ENCODE peak calls at places on chromosomes 16 and 17, in six cellular contexts. One of them, this sample, is unnamed.
A peak's percentile ranks its signal among the peaks of the same experiment; 100 is the strongest.

GRCh38 chr16:2286550-2286949 is 18.6 kb upstream of the RNPS1 start:
- DNase-seq in CD4-positive, alpha-beta T cell: no peak
- DNase-seq in left lung: no peak
- DNase-seq in AG04450: no peak
- DNase-seq in heart left ventricle: no peak
- DNase-seq in cardiac muscle cell: no peak
- DNase-seq in this sample: no peak

GRCh38 chr16:67758006-67758405 is 38.9 kb upstream of the GFOD2 start:
- DNase-seq in heart left ventricle: no peak
- DNase-seq in cardiac muscle cell: no peak
- DNase-seq in AG04450: no peak
- DNase-seq in left lung: no peak
- DNase-seq in CD4-positive, alpha-beta T cell: no peak
- DNase-seq in this sample: no peak

GRCh38 chr17:63983326-63983725 is 10.6 kb upstream of the SCN4A start:
- DNase-seq in left lung: no peak
- DNase-seq in AG04450: no peak
- DNase-seq in heart left ventricle: peak; percentile 77
- DNase-seq in CD4-positive, alpha-beta T cell: no peak
- DNase-seq in cardiac muscle cell: no peak
- DNase-seq in this sample: no peak

GRCh38 chr16:50151744-50152143 is 1.4 kb upstream of the TENT4B start:
- DNase-seq in AG04450: no peak
- DNase-seq in heart left ventricle: no peak
- DNase-seq in left lung: no peak
- DNase-seq in CD4-positive, alpha-beta T cell: no peak
- DNase-seq in cardiac muscle cell: no peak
- DNase-seq in this sample: no peak

GRCh38 chr16:50667497-50668367 is 13.4 kb downstream of the SNX20 start:
- DNase-seq in left lung: no peak
- DNase-seq in heart left ventricle: no peak
- DNase-seq in AG04450: no peak
- DNase-seq in CD4-positive, alpha-beta T cell: no peak
- DNase-seq in cardiac muscle cell: peak; percentile 26
- DNase-seq in this sample: no peak

GRCh38 chr17:37725601-37726146 is 19.2 kb downstream of the HNF1B start:
- DNase-seq in left lung: no peak
- DNase-seq in cardiac muscle cell: no peak
- DNase-seq in heart left ventricle: no peak
- DNase-seq in AG04450: no peak
- DNase-seq in CD4-positive, alpha-beta T cell: no peak
- DNase-seq in this sample: no peak

GRCh38 chr17:60671482-60671881 is 6.2 kb upstream of the BCAS3 start:
- DNase-seq in CD4-positive, alpha-beta T cell: no peak
- DNase-seq in cardiac muscle cell: no peak
- DNase-seq in left lung: no peak
- DNase-seq in heart left ventricle: no peak
- DNase-seq in AG04450: no peak
- DNase-seq in this sample: no peak

GRCh38 chr17:38590988-38591758 is 14.6 kb downstream of the SRCIN1 start:
- DNase-seq in cardiac muscle cell: no peak
- DNase-seq in left lung: peak; percentile 67
- DNase-seq in heart left ventricle: no peak
- DNase-seq in AG04450: no peak
- DNase-seq in CD4-positive, alpha-beta T cell: no peak
- DNase-seq in this sample: no peak

GRCh38 chr17:81429813-81430510 is 34.7 kb downstream of the BAHCC1 start:
- DNase-seq in CD4-positive, alpha-beta T cell: no peak
- DNase-seq in cardiac muscle cell: no peak
- DNase-seq in left lung: no peak
- DNase-seq in heart left ventricle: no peak
- DNase-seq in AG04450: no peak
- DNase-seq in this sample: no peak

GRCh38 chr16:12300490-12300889 is 324.0 kb downstream of the SNX29 start:
- DNase-seq in left lung: no peak
- DNase-seq in AG04450: no peak
- DNase-seq in cardiac muscle cell: peak; percentile 84
- DNase-seq in CD4-positive, alpha-beta T cell: no peak
- DNase-seq in heart left ventricle: no peak
- DNase-seq in this sample: no peak

GRCh38 chr16:87563022-87563421 is 39.3 kb upstream of the JPH3 start:
- DNase-seq in cardiac muscle cell: no peak
- DNase-seq in heart left ventricle: no peak
- DNase-seq in AG04450: no peak
- DNase-seq in CD4-positive, alpha-beta T cell: no peak
- DNase-seq in left lung: no peak
- DNase-seq in this sample: no peak

GRCh38 chr17:73532441-73532901 is 111.8 kb downstream of the SDK2 start:
- DNase-seq in CD4-positive, alpha-beta T cell: no peak
- DNase-seq in cardiac muscle cell: peak; percentile 26
- DNase-seq in AG04450: no peak
- DNase-seq in heart left ventricle: no peak
- DNase-seq in left lung: no peak
- DNase-seq in this sample: no peak

GRCh38 chr16:1214693-1215092 is 10.4 kb downstream of the TPSG1 start:
- DNase-seq in cardiac muscle cell: no peak
- DNase-seq in CD4-positive, alpha-beta T cell: no peak
- DNase-seq in heart left ventricle: no peak
- DNase-seq in AG04450: no peak
- DNase-seq in left lung: no peak
- DNase-seq in this sample: no peak

GRCh38 chr17:40561871-40562611 is 3.2 kb downstream of the CCR7 start:
- DNase-seq in left lung: no peak
- DNase-seq in heart left ventricle: no peak
- DNase-seq in AG04450: no peak
- DNase-seq in cardiac muscle cell: no peak
- DNase-seq in CD4-positive, alpha-beta T cell: peak; percentile 58
- DNase-seq in this sample: no peak

GRCh38 chr16:8935989-8936388 is 27.7 kb downstream of the USP7 start:
- DNase-seq in cardiac muscle cell: no peak
- DNase-seq in AG04450: no peak
- DNase-seq in left lung: no peak
- DNase-seq in heart left ventricle: no peak
- DNase-seq in CD4-positive, alpha-beta T cell: no peak
- DNase-seq in this sample: no peak

GRCh38 chr16:57802635-57803412 is 533 bp upstream of the KIFC3 start:
- DNase-seq in cardiac muscle cell: no peak
- DNase-seq in left lung: no peak
- DNase-seq in AG04450: no peak
- DNase-seq in CD4-positive, alpha-beta T cell: no peak
- DNase-seq in heart left ventricle: no peak
- DNase-seq in this sample: no peak

GRCh38 chr16:58286280-58286679 is 8.5 kb downstream of the PRSS54 start:
- DNase-seq in left lung: no peak
- DNase-seq in AG04450: no peak
- DNase-seq in heart left ventricle: no peak
- DNase-seq in CD4-positive, alpha-beta T cell: no peak
- DNase-seq in cardiac muscle cell: no peak
- DNase-seq in this sample: no peak

GRCh38 chr17:559699-560378 is 154.8 kb downstream of the VPS53 start:
- DNase-seq in CD4-positive, alpha-beta T cell: no peak
- DNase-seq in cardiac muscle cell: no peak
- DNase-seq in heart left ventricle: peak; percentile 22
- DNase-seq in left lung: no peak
- DNase-seq in AG04450: peak; percentile 32
- DNase-seq in this sample: peak; percentile 22

GRCh38 chr16:65121870-65122723 is at the start of gene CDH11:
- DNase-seq in cardiac muscle cell: peak; percentile 83
- DNase-seq in heart left ventricle: peak; percentile 67
- DNase-seq in AG04450: peak; percentile 55
- DNase-seq in left lung: peak; percentile 69
- DNase-seq in CD4-positive, alpha-beta T cell: no peak
- DNase-seq in this sample: no peak

GRCh38 chr16:65120811-65121721 is 797 bp downstream of the CDH11 start:
- DNase-seq in CD4-positive, alpha-beta T cell: no peak
- DNase-seq in left lung: no peak
- DNase-seq in cardiac muscle cell: peak; percentile 60
- DNase-seq in AG04450: no peak
- DNase-seq in heart left ventricle: peak; percentile 18
- DNase-seq in this sample: no peak

GRCh38 chr16:65117701-65118448 is 4.0 kb downstream of the CDH11 start:
- DNase-seq in AG04450: peak; percentile 75
- DNase-seq in heart left ventricle: peak; percentile 72
- DNase-seq in left lung: peak; percentile 50
- DNase-seq in CD4-positive, alpha-beta T cell: no peak
- DNase-seq in cardiac muscle cell: peak; percentile 82
- DNase-seq in this sample: peak; percentile 24

GRCh38 chr16:65118866-65119265 is 3.0 kb downstream of the CDH11 start:
- DNase-seq in left lung: no peak
- DNase-seq in CD4-positive, alpha-beta T cell: no peak
- DNase-seq in heart left ventricle: no peak
- DNase-seq in cardiac muscle cell: no peak
- DNase-seq in AG04450: no peak
- DNase-seq in this sample: no peak

DNA sequence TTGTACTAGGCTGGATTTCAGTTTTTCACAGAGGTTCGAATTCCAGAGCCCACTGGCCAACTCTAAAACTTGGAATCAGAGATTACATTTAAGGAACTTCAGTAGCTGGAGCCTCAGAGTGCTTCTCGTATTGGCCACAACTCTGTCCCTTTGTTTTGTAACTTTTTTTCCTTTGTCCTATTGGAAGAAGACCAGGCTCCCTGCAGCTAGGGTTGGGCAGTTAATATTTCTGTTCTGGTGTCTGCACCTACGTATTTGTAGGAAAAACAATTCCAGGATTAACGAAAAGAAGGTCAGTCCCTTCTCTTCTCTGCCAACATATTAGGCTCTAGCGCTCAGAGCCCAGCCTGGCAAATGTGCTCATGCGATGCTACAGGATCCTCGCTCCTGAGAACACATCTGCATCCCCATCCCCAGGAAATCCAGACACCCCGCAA is 1.9 kb downstream of the CDH11 start:
- DNase-seq in AG04450: no peak
- DNase-seq in heart left ventricle: no peak
- DNase-seq in left lung: no peak
- DNase-seq in CD4-positive, alpha-beta T cell: no peak
- DNase-seq in cardiac muscle cell: peak; percentile 19
- DNase-seq in this sample: no peak
- H3K27ac ChIP-seq in AG04450: peak overlapping the region; percentile 89
- H3K27ac ChIP-seq in heart left ventricle: no peak overlapping the region
- H3K27ac ChIP-seq in left lung: peak overlapping the region; percentile 5
- H3K27ac ChIP-seq in CD4-positive, alpha-beta T cell: no peak overlapping the region
- H3K27ac ChIP-seq in cardiac muscle cell: no peak overlapping the region
- H3K27ac ChIP-seq in this sample: no peak overlapping the region

DNA sequence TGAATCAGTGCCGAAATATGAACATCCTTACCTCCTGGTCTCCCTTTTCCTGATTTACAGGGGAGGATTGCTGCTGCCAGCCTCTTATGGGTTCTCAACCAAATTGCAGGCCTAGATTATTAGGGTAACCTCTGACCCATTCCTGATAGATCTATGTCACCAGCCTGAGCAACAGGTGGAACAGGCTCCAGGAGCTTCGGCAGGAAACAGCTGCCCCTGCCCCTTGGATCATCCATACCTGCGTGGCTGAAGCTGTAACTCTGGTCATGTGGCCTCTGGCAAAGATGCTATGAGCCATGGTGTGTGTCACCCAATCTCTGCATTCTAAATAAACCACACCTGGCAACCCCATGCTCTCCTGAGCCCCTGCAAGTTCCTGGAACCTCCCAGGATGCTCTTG is 18.4 kb upstream of the RBBP6 start:
- DNase-seq in cardiac muscle cell: no peak
- DNase-seq in left lung: no peak
- DNase-seq in AG04450: no peak
- DNase-seq in CD4-positive, alpha-beta T cell: no peak
- DNase-seq in heart left ventricle: no peak
- DNase-seq in this sample: no peak
- H3K27ac ChIP-seq in cardiac muscle cell: no peak overlapping the region
- H3K27ac ChIP-seq in left lung: no peak overlapping the region
- H3K27ac ChIP-seq in AG04450: no peak overlapping the region
- H3K27ac ChIP-seq in CD4-positive, alpha-beta T cell: no peak overlapping the region
- H3K27ac ChIP-seq in heart left ventricle: no peak overlapping the region
- H3K27ac ChIP-seq in this sample: peak overlapping the region; percentile 40

DNA sequence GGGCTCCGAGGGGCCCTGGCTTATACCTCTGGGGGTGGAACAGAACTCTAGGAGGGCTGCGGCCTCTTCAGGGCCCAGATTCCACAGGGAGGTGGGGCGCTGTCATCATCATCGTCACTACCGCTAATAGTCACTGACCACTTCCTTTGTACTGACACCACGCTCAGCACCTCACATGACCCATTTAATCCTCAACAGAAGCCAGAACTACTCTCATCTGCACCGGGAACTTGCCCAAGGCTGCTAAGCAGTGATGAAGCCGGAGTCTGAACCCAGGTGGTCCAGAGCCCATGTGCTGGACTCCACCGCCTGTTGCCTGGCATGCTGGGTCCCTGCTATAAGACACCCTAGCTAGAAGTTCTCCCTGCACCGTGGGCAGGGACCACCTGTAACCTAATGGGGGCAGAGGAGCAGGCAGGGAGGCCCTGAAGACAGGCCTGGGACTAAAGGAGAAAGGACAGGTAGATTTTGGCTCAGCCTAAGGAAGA is 12.0 kb downstream of the UNC13D start:
- DNase-seq in heart left ventricle: no peak
- DNase-seq in AG04450: no peak
- DNase-seq in cardiac muscle cell: no peak
- DNase-seq in left lung: peak; percentile 60
- DNase-seq in CD4-positive, alpha-beta T cell: no peak
- DNase-seq in this sample: no peak
- H3K27ac ChIP-seq in heart left ventricle: peak overlapping the region; percentile 8
- H3K27ac ChIP-seq in AG04450: no peak overlapping the region
- H3K27ac ChIP-seq in cardiac muscle cell: peak overlapping the region; percentile 73
- H3K27ac ChIP-seq in left lung: peak overlapping the region; percentile 75
- H3K27ac ChIP-seq in CD4-positive, alpha-beta T cell: peak overlapping the region; percentile 75
- H3K27ac ChIP-seq in this sample: peak overlapping the region; percentile 47

GRCh38 chr17:48241131-48241591 is 133.6 kb downstream of the SNX11 start:
- DNase-seq in heart left ventricle: peak; percentile 32
- DNase-seq in CD4-positive, alpha-beta T cell: no peak
- DNase-seq in AG04450: no peak
- DNase-seq in cardiac muscle cell: no peak
- DNase-seq in left lung: peak; percentile 34
- DNase-seq in this sample: no peak
- H3K27ac ChIP-seq in heart left ventricle: peak overlapping the region; percentile 8
- H3K27ac ChIP-seq in CD4-positive, alpha-beta T cell: no peak overlapping the region
- H3K27ac ChIP-seq in AG04450: no peak overlapping the region
- H3K27ac ChIP-seq in cardiac muscle cell: no peak overlapping the region
- H3K27ac ChIP-seq in left lung: no peak overlapping the region
- H3K27ac ChIP-seq in this sample: peak overlapping the region; percentile 52

GRCh38 chr17:78946131-78946530 is 20.9 kb upstream of the TIMP2 start:
- DNase-seq in heart left ventricle: no peak
- DNase-seq in cardiac muscle cell: no peak
- DNase-seq in CD4-positive, alpha-beta T cell: no peak
- DNase-seq in left lung: no peak
- DNase-seq in AG04450: no peak
- DNase-seq in this sample: no peak
- H3K27ac ChIP-seq in heart left ventricle: no peak overlapping the region
- H3K27ac ChIP-seq in cardiac muscle cell: no peak overlapping the region
- H3K27ac ChIP-seq in CD4-positive, alpha-beta T cell: no peak overlapping the region
- H3K27ac ChIP-seq in left lung: no peak overlapping the region
- H3K27ac ChIP-seq in AG04450: no peak overlapping the region
- H3K27ac ChIP-seq in this sample: no peak overlapping the region

GRCh38 chr17:77857306-77857555 is 101.3 kb upstream of the TNRC6C start:
- DNase-seq in left lung: no peak
- DNase-seq in heart left ventricle: no peak
- DNase-seq in AG04450: no peak
- DNase-seq in cardiac muscle cell: no peak
- DNase-seq in CD4-positive, alpha-beta T cell: no peak
- DNase-seq in this sample: no peak
- H3K27ac ChIP-seq in left lung: no peak overlapping the region
- H3K27ac ChIP-seq in heart left ventricle: no peak overlapping the region
- H3K27ac ChIP-seq in AG04450: no peak overlapping the region
- H3K27ac ChIP-seq in cardiac muscle cell: no peak overlapping the region
- H3K27ac ChIP-seq in CD4-positive, alpha-beta T cell: no peak overlapping the region
- H3K27ac ChIP-seq in this sample: no peak overlapping the region

GRCh38 chr16:84689126-84689525 is 10.7 kb upstream of the USP10 start:
- DNase-seq in cardiac muscle cell: no peak
- DNase-seq in left lung: no peak
- DNase-seq in heart left ventricle: no peak
- DNase-seq in CD4-positive, alpha-beta T cell: no peak
- DNase-seq in AG04450: peak; percentile 83
- DNase-seq in this sample: peak; percentile 41
- H3K27ac ChIP-seq in cardiac muscle cell: no peak overlapping the region
- H3K27ac ChIP-seq in left lung: no peak overlapping the region
- H3K27ac ChIP-seq in heart left ventricle: no peak overlapping the region
- H3K27ac ChIP-seq in CD4-positive, alpha-beta T cell: no peak overlapping the region
- H3K27ac ChIP-seq in AG04450: peak overlapping the region; percentile 80
- H3K27ac ChIP-seq in this sample: peak overlapping the region; percentile 75